ENCODE peak calls at places on chromosomes 7 and 10, in ten cellular contexts. E, R, J, L, V, X, Q, O, I and P are unnamed samples.

GRCh38 chr7:29987821-29988317 is 1.7 kb downstream of the SCRN1 start:
- DNase-seq in R (no peak), X (no peak), Q (no peak), E (peak), V (no peak), O (peak), J (no peak), L (peak), I (peak), P (peak)

GRCh38 chr7:18087031-18087686 is 59.5 kb upstream of the PRPS1L1 start:
- DNase-seq in X (no peak), I (peak), Q (peak), R (no peak), V (no peak), L (peak), O (no peak), J (no peak), E (peak), P (no peak)

GRCh38 chr10:77179015-77179695 is 458.5 kb downstream of the KCNMA1 start:
- DNase-seq in V (no peak), E (peak), I (peak), J (no peak), X (peak), R (no peak), O (peak), L (peak), Q (no peak), P (peak)

GRCh38 chr10:44935201-44935960 is 24.2 kb upstream of the RASSF4 start:
- DNase-seq in O (peak), R (no peak), L (peak), I (peak), Q (no peak), E (peak), X (no peak), J (no peak), V (peak), P (no peak)

GRCh38 chr7:2248984-2249694 is 7.1 kb downstream of the NUDT1 start:
- DNase-seq in J (no peak), Q (peak), I (peak), X (peak), L (peak), E (peak), V (no peak), O (peak), R (peak), P (peak)

GRCh38 chr7:39958038-39958437 is 8.0 kb downstream of the CDK13 start:
- DNase-seq in J (no peak), V (no peak), L (no peak), Q (no peak), I (no peak), E (no peak), X (no peak), O (no peak), R (no peak), P (no peak)

GRCh38 chr10:17479015-17479615 is 24.7 kb upstream of the ST8SIA6 start:
- DNase-seq in O (no peak), R (no peak), V (no peak), Q (no peak), I (no peak), L (no peak), E (no peak), X (no peak), J (no peak), P (no peak)

GRCh38 chr10:33129181-33129928 is 171.3 kb upstream of the ITGB1 start:
- DNase-seq in J (no peak), Q (no peak), R (no peak), X (no peak), O (peak), E (peak), V (peak), L (peak), I (peak), P (no peak)

GRCh38 chr7:131011976-131012375 is 278.0 kb upstream of the KLF14 start:
- DNase-seq in X (peak), Q (no peak), E (peak), I (peak), J (no peak), L (peak), O (peak), R (no peak), V (no peak), P (peak)

GRCh38 chr7:153476166-153476565 is 576.0 kb upstream of the DPP6 start:
- DNase-seq in Q (no peak), X (no peak), R (no peak), V (no peak), J (no peak), I (no peak), L (no peak), E (no peak), O (no peak), P (no peak)

GRCh38 chr7:102186306-102186705 is 100.4 kb upstream of the SH2B2 start:
- DNase-seq in I (no peak), O (no peak), L (no peak), J (no peak), R (no peak), E (no peak), X (no peak), V (no peak), Q (no peak), P (no peak)